ENCODE peak calls at places on chromosomes 4 and X, in eight cellular contexts. B, K, S, I, P, O, N and V are unnamed samples. For H3K4me1 and H3K36me3, the result is how much of the 10 kb centered on the place peaks cover.

GRCh38 chr4:13544556-13545393 is 467 bp upstream of the NKX3-2 start:
- DNase-seq in S (peak), B (no peak), N (peak), O (peak), I (peak), P (peak), K (peak), V (peak)

GRCh38 chr4:47482326-47482725 is 2.7 kb upstream of the ATP10D start:
- DNase-seq in P (no peak), S (no peak), I (no peak), B (no peak), N (peak), O (no peak), K (no peak), V (no peak)

GRCh38 chr4:48184891-48185290 is 50.8 kb upstream of the TXK start:
- DNase-seq in P (no peak), K (no peak), N (no peak), S (no peak), I (no peak), B (no peak), O (no peak), V (no peak)

GRCh38 chr4:6221851-6222760 is 21.8 kb upstream of the JAKMIP1 start:
- DNase-seq in P (peak), B (no peak), S (peak), N (no peak), I (peak), O (peak), K (peak), V (peak)

GRCh38 chrX:17413228-17413627 is 38.2 kb downstream of the NHS start:
- DNase-seq in O (no peak), B (no peak), I (no peak), N (no peak), K (no peak), P (no peak), S (no peak), V (no peak)

GRCh38 chr4:120056249-120056648 is 10.4 kb downstream of the MAD2L1 start:
- DNase-seq in S (no peak), O (peak), B (no peak), K (no peak), P (no peak), N (peak), I (no peak), V (no peak)

GRCh38 chrX:146581981-146582712 is 227.4 kb upstream of the CXorf51B start:
- DNase-seq in K (no peak), N (no peak), O (no peak), B (no peak), P (no peak), S (no peak), I (no peak), V (no peak)

GRCh38 chr4:112057479-112057878 is 87.8 kb upstream of the FAM241A start:
- DNase-seq in B (no peak), O (no peak), S (peak), K (no peak), P (no peak), N (no peak), I (no peak), V (no peak)

GRCh38 chr4:182698212-182698611 is 219.0 kb downstream of the DCTD start:
- DNase-seq in S (peak), N (peak), P (no peak), K (no peak), O (no peak), B (no peak), I (no peak), V (no peak)

GRCh38 chrX:134971926-134972325 is 18.9 kb upstream of the SMIM10 start:
- DNase-seq in B (no peak), O (no peak), S (no peak), I (no peak), N (no peak), K (no peak), P (no peak), V (no peak)

GRCh38 chrX:16771483-16772398 is 14.5 kb upstream of the TXLNG start:
- DNase-seq in O (peak), B (no peak), S (peak), I (no peak), K (no peak), P (no peak), N (peak), V (no peak)

GRCh38 chr4:140662082-140662869 is 93.5 kb upstream of the UCP1 start:
- DNase-seq in N (no peak), B (no peak), K (no peak), O (no peak), P (no peak), S (no peak), I (no peak), V (no peak)

GRCh38 chrX:140034916-140035315 is 69.6 kb upstream of the CXorf66 start:
- DNase-seq in I (no peak), S (peak), P (no peak), K (no peak), N (no peak), B (no peak), O (no peak), V (no peak)

GRCh38 chr4:182145360-182145905 is 97.8 kb upstream of the TENM3 start:
- DNase-seq in N (no peak), P (no peak), K (no peak), S (no peak), I (no peak), O (peak), B (no peak), V (no peak)

GRCh38 chr4:83725076-83726074 is 189.5 kb downstream of the GPAT3 start:
- DNase-seq in P (no peak), K (no peak), S (no peak), O (no peak), B (no peak), N (no peak), I (no peak), V (no peak)

GRCh38 chr4:6419452-6420028 is 52.9 kb downstream of the PPP2R2C start:
- DNase-seq in B (no peak), S (peak), K (no peak), I (no peak), O (no peak), N (no peak), P (no peak), V (no peak)

GRCh38 chr4:100162027-100162685 is 28.1 kb downstream of the DDIT4L start:
- DNase-seq in I (no peak), B (no peak), N (peak), S (no peak), O (no peak), K (no peak), P (no peak), V (no peak)
- H3K4me1 ChIP-seq in I (under half), B (under half), N (under half), S (under half), O (under half), K (under half), P (under half), V (under half)

DNA sequence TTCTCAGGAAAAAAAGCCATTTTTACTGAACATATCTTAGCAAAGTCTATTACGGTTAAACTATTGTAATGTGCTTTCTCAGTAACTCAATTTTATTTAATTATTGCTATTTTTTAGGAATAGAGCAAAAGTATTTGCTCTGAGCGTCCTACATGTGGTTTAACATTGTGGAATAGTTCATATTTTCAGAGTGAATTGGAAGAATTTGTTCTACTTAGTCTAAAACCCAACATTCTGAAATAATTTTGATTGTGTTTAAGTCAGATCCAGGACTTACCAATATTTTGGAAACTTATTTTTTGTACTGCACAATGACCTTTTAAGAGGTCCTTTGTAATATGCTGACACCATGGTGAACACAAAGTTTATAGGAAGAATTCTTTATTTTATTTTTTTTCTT is 27.2 kb downstream of the CXCL1 start:
- DNase-seq in O (no peak), S (no peak), I (no peak), K (no peak), P (no peak), N (no peak), B (no peak), V (no peak)
- H3K36me3 ChIP-seq in O (under half), S (under half), I (under half), K (under half), P (under half), N (under half), B (under half), V (under half)

GRCh38 chr4:106201373-106201772 is 114.6 kb downstream of the TBCK start:
- DNase-seq in N (peak), O (peak), I (no peak), B (no peak), S (peak), P (no peak), K (no peak), V (no peak)
- TF ChIP-seq CTCF in N (peak), O (peak), I (no peak), B (peak), S (peak), P (peak), K (peak), V (peak)

GRCh38 chr4:10111067-10111801 is 5.4 kb downstream of the WDR1 start:
- DNase-seq in B (no peak), K (no peak), P (no peak), I (no peak), S (no peak), N (no peak), O (no peak), V (no peak)
- H3K4me1 ChIP-seq in B (half or more), K (under half), P (half or more), I (under half), S (under half), N (half or more), O (under half), V (half or more)

GRCh38 chrX:69282893-69283690 is 117.8 kb upstream of the PJA1 start:
- DNase-seq in O (no peak), K (no peak), N (no peak), P (no peak), S (peak), I (no peak), B (no peak), V (no peak)
- H3K36me3 ChIP-seq in O (under half), K (under half), N (under half), P (under half), S (under half), I (under half), B (under half), V (under half)